ENCODE peak calls at places on chromosomes 3 and 15, in ten cellular contexts. I is MCF 10A, B is AG09309, X is progenitor cell of endocrine pancreas, G is AG10803, T is GM23338, P is GM12865, Y is GM12864, C is AG04450, R is AG09319. F is an unnamed sample.

GRCh38 chr15:63156708-63157065 is 590 bp downstream of the RPS27L start:
- DNase-seq in T (peak), R (no peak), I (peak), B (no peak), C (no peak), X (no peak), P (peak), G (peak), Y (no peak), F (peak)

GRCh38 chr15:66698318-66698961 is 3.6 kb upstream of the SMAD6 start:
- DNase-seq in R (no peak), T (peak), G (peak), B (no peak), Y (no peak), P (peak), I (peak), C (no peak), X (peak), F (no peak)

GRCh38 chr3:23863060-23863459 is 53.7 kb downstream of the NKIRAS1 start:
- DNase-seq in B (no peak), P (no peak), R (no peak), G (no peak), I (no peak), X (no peak), Y (no peak), C (no peak), T (no peak), F (no peak)

GRCh38 chr3:190012314-190012782 is 108.3 kb downstream of the P3H2 start:
- DNase-seq in I (peak), G (peak), T (peak), R (no peak), P (no peak), X (no peak), B (no peak), C (no peak), Y (no peak), F (no peak)

GRCh38 chr3:119783883-119784282 is 2.0 kb downstream of the NR1I2 start:
- DNase-seq in P (no peak), C (no peak), R (no peak), T (no peak), X (no peak), B (no peak), Y (no peak), G (no peak), I (no peak), F (no peak)

GRCh38 chr3:48711727-48712126 is 5.3 kb downstream of the IP6K2 start:
- DNase-seq in G (no peak), I (no peak), R (no peak), B (no peak), C (no peak), X (no peak), P (no peak), T (no peak), Y (no peak), F (no peak)

GRCh38 chr15:44148580-44148979 is 46.5 kb downstream of the FRMD5 start:
- DNase-seq in X (no peak), P (no peak), C (no peak), B (no peak), Y (no peak), G (no peak), I (no peak), T (no peak), R (no peak), F (no peak)

GRCh38 chr3:32406481-32407408 is 15.1 kb downstream of the CMTM7 start:
- DNase-seq in R (no peak), Y (no peak), T (no peak), B (no peak), P (no peak), I (peak), G (no peak), C (no peak), X (no peak), F (no peak)

GRCh38 chr3:71304684-71305083 is 278.8 kb downstream of the FOXP1 start:
- DNase-seq in R (no peak), G (no peak), P (no peak), I (no peak), X (no peak), C (no peak), T (peak), B (no peak), Y (no peak), F (no peak)

GRCh38 chr3:119524931-119525662 is 26.8 kb downstream of the TIMMDC1 start:
- DNase-seq in R (no peak), X (no peak), Y (no peak), P (no peak), B (no peak), I (no peak), G (peak), T (peak), C (no peak), F (no peak)

GRCh38 chr3:138197058-138197457 is 10.0 kb downstream of the ARMC8 start:
- DNase-seq in C (no peak), I (no peak), R (no peak), G (peak), X (peak), T (peak), B (no peak), P (peak), Y (no peak), F (peak)

GRCh38 chr15:75834011-75834410 is 9.2 kb upstream of the UBE2Q2 start:
- DNase-seq in R (no peak), B (no peak), T (no peak), Y (no peak), G (no peak), X (no peak), I (no peak), P (no peak), C (no peak), F (no peak)

GRCh38 chr3:150150633-150151032 is 179.9 kb upstream of the PFN2 start:
- DNase-seq in X (no peak), I (no peak), T (no peak), R (no peak), B (no peak), C (no peak), G (peak), P (no peak), Y (no peak), F (no peak)

GRCh38 chr3:150147776-150148175 is 177.1 kb upstream of the PFN2 start:
- DNase-seq in G (no peak), P (no peak), B (no peak), C (peak), Y (no peak), X (no peak), I (no peak), T (no peak), R (no peak), F (no peak)

GRCh38 chr3:150152567-150152966 is 181.9 kb upstream of the PFN2 start:
- DNase-seq in G (no peak), B (no peak), T (no peak), P (no peak), Y (no peak), I (no peak), R (no peak), X (no peak), C (no peak), F (no peak)

GRCh38 chr3:150146891-150147761 is 176.4 kb upstream of the PFN2 start:
- DNase-seq in C (peak), Y (no peak), I (peak), P (peak), X (no peak), B (peak), G (peak), T (no peak), R (peak), F (peak)

DNA sequence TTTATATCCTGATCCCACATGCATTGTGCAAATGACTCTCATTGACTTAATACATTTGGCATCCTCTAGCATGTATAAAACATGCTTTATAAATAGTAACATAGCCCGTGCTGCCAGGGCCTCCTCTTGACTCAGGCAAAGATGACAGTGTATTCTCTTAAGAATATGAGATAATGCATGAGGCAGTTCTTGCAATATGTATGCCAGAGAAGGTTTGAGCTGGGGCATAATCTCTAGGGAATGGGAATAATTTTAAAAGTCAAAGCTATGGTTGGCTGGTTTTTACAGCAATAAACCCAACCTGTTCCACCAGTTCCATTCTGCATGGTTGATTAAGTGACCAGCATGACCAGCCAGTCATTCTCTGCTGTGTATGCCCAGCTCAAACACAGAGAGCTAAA is 179.0 kb upstream of the PFN2 start:
- DNase-seq in P (no peak), R (peak), Y (no peak), B (peak), T (no peak), C (peak), I (peak), G (peak), X (no peak), F (no peak)
- TF ChIP-seq CTCF in P (no peak), R (no peak), Y (no peak), B (no peak), T (no peak), C (no peak), I (no peak), G (no peak), X (no peak), F (no peak)

GRCh38 chr3:61863579-61863978 is 302.2 kb downstream of the PTPRG start:
- DNase-seq in C (no peak), Y (no peak), G (no peak), T (no peak), B (no peak), I (no peak), R (no peak), X (no peak), P (no peak), F (no peak)

GRCh38 chr3:61864886-61865285 is 303.5 kb downstream of the PTPRG start:
- DNase-seq in Y (no peak), X (no peak), B (no peak), I (no peak), G (peak), T (no peak), C (no peak), P (no peak), R (no peak), F (no peak)

GRCh38 chr3:61866143-61866542 is 304.8 kb downstream of the PTPRG start:
- DNase-seq in B (no peak), T (no peak), Y (no peak), R (no peak), P (no peak), C (no peak), X (no peak), I (no peak), G (no peak), F (no peak)

GRCh38 chr3:61866961-61867461 is 305.6 kb downstream of the PTPRG start:
- DNase-seq in C (no peak), R (no peak), Y (no peak), X (no peak), I (no peak), T (no peak), B (no peak), G (no peak), P (no peak), F (no peak)

DNA sequence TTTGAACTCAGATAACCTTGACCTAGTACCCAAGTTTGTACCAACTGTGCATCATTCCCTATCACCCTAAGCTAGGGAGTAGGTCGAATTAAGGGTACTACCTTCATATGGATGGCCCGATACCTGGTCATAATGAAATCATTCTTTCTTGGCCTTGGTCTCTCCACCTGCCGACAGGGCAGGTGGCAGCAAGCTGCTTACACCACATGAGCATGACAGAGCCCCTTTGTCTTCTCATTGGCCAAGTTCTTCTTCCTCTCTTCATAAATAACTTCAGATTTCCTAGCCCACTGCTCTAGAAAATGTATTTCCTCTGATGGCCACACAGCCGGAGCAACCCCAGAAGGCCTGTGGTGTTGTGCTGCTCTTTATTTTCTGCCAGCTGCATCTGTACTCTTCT is 304.1 kb downstream of the PTPRG start:
- DNase-seq in P (no peak), C (no peak), R (no peak), B (no peak), Y (no peak), I (no peak), X (no peak), G (no peak), T (no peak), F (no peak)
- TF ChIP-seq CTCF in P (no peak), C (no peak), R (no peak), B (no peak), Y (no peak), I (no peak), X (no peak), G (no peak), T (no peak), F (no peak)

GRCh38 chr3:136250862-136251460 is 821 bp downstream of the PCCB start:
- DNase-seq in G (peak), Y (no peak), T (peak), I (peak), P (peak), R (peak), B (peak), X (no peak), C (no peak), F (peak)
- TF ChIP-seq CTCF in G (peak), Y (peak), T (peak), I (peak), P (peak), R (peak), B (peak), X (no peak), C (peak), F (peak)

GRCh38 chr3:124333931-124334640 is 342.2 kb upstream of the ROPN1 start:
- DNase-seq in C (no peak), R (no peak), G (no peak), I (no peak), B (no peak), T (no peak), P (no peak), Y (no peak), X (no peak), F (no peak)
- TF ChIP-seq CTCF in C (no peak), R (no peak), G (no peak), I (no peak), B (no peak), T (no peak), P (no peak), Y (no peak), X (no peak), F (no peak)

DNA sequence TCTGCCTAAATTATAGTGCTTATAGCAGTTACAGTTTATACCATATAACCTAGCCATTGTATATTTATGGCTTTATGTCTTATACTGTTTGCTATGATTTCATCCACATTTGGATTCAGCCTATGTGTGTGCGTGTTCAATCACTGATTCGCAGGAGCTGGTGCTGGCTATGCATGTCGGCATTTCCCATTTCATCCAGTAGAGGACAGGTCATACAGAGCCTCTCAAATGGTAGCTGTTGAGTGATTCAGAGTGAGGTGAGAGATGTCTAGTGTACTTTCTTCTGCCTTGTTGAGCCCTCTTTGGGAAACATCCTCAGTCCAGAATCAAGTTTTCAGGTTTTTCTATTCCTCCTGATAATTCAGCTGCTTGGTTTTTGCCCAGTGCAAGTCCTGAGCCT is 76.1 kb downstream of the FRMD4B start:
- DNase-seq in R (no peak), I (peak), C (no peak), X (no peak), B (peak), T (peak), Y (no peak), P (peak), G (peak), F (no peak)
- TF ChIP-seq CTCF in R (peak), I (peak), C (peak), X (peak), B (peak), T (peak), Y (peak), P (peak), G (peak), F (peak)

GRCh38 chr15:84611631-84612030 is 10.8 kb downstream of the ZSCAN2 start:
- DNase-seq in Y (no peak), I (no peak), B (no peak), R (no peak), P (no peak), T (no peak), G (no peak), C (no peak), X (no peak), F (no peak)
- TF ChIP-seq CTCF in Y (no peak), I (no peak), B (no peak), R (no peak), P (no peak), T (no peak), G (no peak), C (no peak), X (no peak), F (no peak)